ENCODE peak calls at places on chromosome 17, in ten cellular contexts. One of them, this sample, is unnamed.

GRCh38 chr17:77531641-77532040 is 390.9 kb downstream of the SEC14L1 start:
- DNase-seq in upper lobe of right lung: peak
- DNase-seq in CD8-positive, alpha-beta T cell: no peak
- DNase-seq in tibial nerve: no peak
- DNase-seq in colonic mucosa: no peak
- DNase-seq in tibial artery: peak
- DNase-seq in fibroblast of lung: no peak
- DNase-seq in HCT116: no peak
- DNase-seq in GM23248: no peak
- DNase-seq in psoas muscle: no peak
- DNase-seq in this sample: no peak

GRCh38 chr17:78214706-78215061 is 631 bp downstream of the BIRC5 start:
- DNase-seq in fibroblast of lung: no peak
- DNase-seq in psoas muscle: no peak
- DNase-seq in CD8-positive, alpha-beta T cell: no peak
- DNase-seq in HCT116: no peak
- DNase-seq in colonic mucosa: no peak
- DNase-seq in GM23248: no peak
- DNase-seq in tibial nerve: no peak
- DNase-seq in tibial artery: no peak
- DNase-seq in upper lobe of right lung: no peak
- DNase-seq in this sample: no peak

GRCh38 chr17:17059301-17059890 is 17.1 kb downstream of the MPRIP start:
- DNase-seq in colonic mucosa: no peak
- DNase-seq in psoas muscle: no peak
- DNase-seq in GM23248: no peak
- DNase-seq in upper lobe of right lung: peak
- DNase-seq in HCT116: no peak
- DNase-seq in fibroblast of lung: no peak
- DNase-seq in tibial nerve: no peak
- DNase-seq in tibial artery: peak
- DNase-seq in CD8-positive, alpha-beta T cell: no peak
- DNase-seq in this sample: no peak

GRCh38 chr17:57606111-57606875 is 138.8 kb downstream of the CCDC182 start:
- DNase-seq in upper lobe of right lung: peak
- DNase-seq in tibial artery: no peak
- DNase-seq in HCT116: no peak
- DNase-seq in CD8-positive, alpha-beta T cell: no peak
- DNase-seq in GM23248: no peak
- DNase-seq in psoas muscle: no peak
- DNase-seq in colonic mucosa: no peak
- DNase-seq in fibroblast of lung: no peak
- DNase-seq in tibial nerve: no peak
- DNase-seq in this sample: no peak

GRCh38 chr17:45130640-45131293 is 1.5 kb downstream of the PLCD3 start:
- DNase-seq in tibial nerve: no peak
- DNase-seq in upper lobe of right lung: no peak
- DNase-seq in HCT116: no peak
- DNase-seq in fibroblast of lung: no peak
- DNase-seq in colonic mucosa: peak
- DNase-seq in tibial artery: peak
- DNase-seq in psoas muscle: no peak
- DNase-seq in CD8-positive, alpha-beta T cell: no peak
- DNase-seq in GM23248: no peak
- DNase-seq in this sample: no peak

GRCh38 chr17:50539762-50540440 is 7.1 kb upstream of the SPATA20 start:
- DNase-seq in colonic mucosa: peak
- DNase-seq in tibial artery: no peak
- DNase-seq in psoas muscle: no peak
- DNase-seq in CD8-positive, alpha-beta T cell: no peak
- DNase-seq in GM23248: no peak
- DNase-seq in upper lobe of right lung: no peak
- DNase-seq in HCT116: no peak
- DNase-seq in tibial nerve: no peak
- DNase-seq in fibroblast of lung: no peak
- DNase-seq in this sample: peak

GRCh38 chr17:58267347-58268324 is 13.1 kb downstream of the MPO start:
- DNase-seq in GM23248: no peak
- DNase-seq in colonic mucosa: no peak
- DNase-seq in tibial nerve: no peak
- DNase-seq in fibroblast of lung: no peak
- DNase-seq in HCT116: no peak
- DNase-seq in CD8-positive, alpha-beta T cell: peak
- DNase-seq in upper lobe of right lung: peak
- DNase-seq in psoas muscle: no peak
- DNase-seq in tibial artery: no peak
- DNase-seq in this sample: no peak

GRCh38 chr17:74972107-74972972 is at the start of gene HID1:
- DNase-seq in upper lobe of right lung: peak
- DNase-seq in psoas muscle: peak
- DNase-seq in fibroblast of lung: no peak
- DNase-seq in GM23248: peak
- DNase-seq in tibial artery: no peak
- DNase-seq in CD8-positive, alpha-beta T cell: peak
- DNase-seq in HCT116: no peak
- DNase-seq in tibial nerve: no peak
- DNase-seq in colonic mucosa: peak
- DNase-seq in this sample: peak

GRCh38 chr17:59365383-59365981 is 34.0 kb downstream of the YPEL2 start:
- DNase-seq in colonic mucosa: no peak
- DNase-seq in HCT116: no peak
- DNase-seq in psoas muscle: no peak
- DNase-seq in upper lobe of right lung: no peak
- DNase-seq in GM23248: no peak
- DNase-seq in tibial artery: peak
- DNase-seq in fibroblast of lung: no peak
- DNase-seq in tibial nerve: no peak
- DNase-seq in CD8-positive, alpha-beta T cell: peak
- DNase-seq in this sample: no peak

GRCh38 chr17:81469266-81469665 is 43.3 kb downstream of the ACTG1 start:
- DNase-seq in colonic mucosa: no peak
- DNase-seq in psoas muscle: no peak
- DNase-seq in fibroblast of lung: no peak
- DNase-seq in CD8-positive, alpha-beta T cell: no peak
- DNase-seq in HCT116: no peak
- DNase-seq in GM23248: no peak
- DNase-seq in tibial nerve: no peak
- DNase-seq in upper lobe of right lung: no peak
- DNase-seq in tibial artery: no peak
- DNase-seq in this sample: no peak
- H3K27ac ChIP-seq in colonic mucosa: no peak
- H3K27ac ChIP-seq in psoas muscle: no peak
- H3K27ac ChIP-seq in fibroblast of lung: no peak
- H3K27ac ChIP-seq in CD8-positive, alpha-beta T cell: no peak
- H3K27ac ChIP-seq in HCT116: no peak
- H3K27ac ChIP-seq in GM23248: no peak
- H3K27ac ChIP-seq in tibial nerve: no peak
- H3K27ac ChIP-seq in upper lobe of right lung: no peak
- H3K27ac ChIP-seq in tibial artery: no peak
- H3K27ac ChIP-seq in this sample: no peak

DNA sequence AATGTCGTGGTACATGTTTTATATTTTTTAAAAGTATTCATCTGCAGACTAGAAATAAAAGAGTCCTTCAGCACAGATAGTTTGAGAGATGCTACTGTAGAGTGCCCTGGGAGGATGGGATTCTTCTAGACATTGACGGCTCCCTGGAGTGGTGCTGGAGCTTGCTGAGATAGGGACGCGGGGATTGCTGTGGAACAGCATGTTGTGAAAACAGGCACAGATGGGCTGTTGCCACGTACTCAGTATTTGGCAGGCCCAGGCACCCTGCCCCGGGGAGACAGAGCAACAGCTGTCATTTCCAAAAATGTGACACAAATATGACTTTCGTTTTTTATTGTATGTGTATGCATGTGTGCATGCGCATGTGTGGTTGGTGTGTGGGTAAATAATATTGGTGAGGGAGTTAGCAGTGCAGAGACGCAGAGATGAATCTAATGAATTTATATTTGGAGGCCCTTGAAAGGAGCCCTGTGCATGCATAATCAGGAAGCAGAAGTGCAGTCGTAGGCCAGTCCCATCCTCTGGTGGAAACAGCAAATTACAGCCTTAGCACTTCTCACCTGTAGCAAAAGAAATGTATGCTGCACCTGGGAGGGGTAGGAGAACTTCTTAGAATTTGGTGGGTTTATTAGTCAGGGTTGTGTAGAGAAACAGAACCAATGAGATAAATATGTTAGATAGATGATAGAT is 6.2 kb upstream of the ABCA8 start:
- DNase-seq in CD8-positive, alpha-beta T cell: no peak
- DNase-seq in tibial artery: no peak
- DNase-seq in HCT116: no peak
- DNase-seq in fibroblast of lung: no peak
- DNase-seq in upper lobe of right lung: no peak
- DNase-seq in GM23248: peak
- DNase-seq in psoas muscle: peak
- DNase-seq in colonic mucosa: no peak
- DNase-seq in tibial nerve: no peak
- DNase-seq in this sample: no peak
- H3K27ac ChIP-seq in CD8-positive, alpha-beta T cell: no peak
- H3K27ac ChIP-seq in tibial artery: no peak
- H3K27ac ChIP-seq in HCT116: no peak
- H3K27ac ChIP-seq in fibroblast of lung: no peak
- H3K27ac ChIP-seq in upper lobe of right lung: peak
- H3K27ac ChIP-seq in GM23248: no peak
- H3K27ac ChIP-seq in psoas muscle: no peak
- H3K27ac ChIP-seq in colonic mucosa: no peak
- H3K27ac ChIP-seq in tibial nerve: no peak
- H3K27ac ChIP-seq in this sample: no peak

DNA sequence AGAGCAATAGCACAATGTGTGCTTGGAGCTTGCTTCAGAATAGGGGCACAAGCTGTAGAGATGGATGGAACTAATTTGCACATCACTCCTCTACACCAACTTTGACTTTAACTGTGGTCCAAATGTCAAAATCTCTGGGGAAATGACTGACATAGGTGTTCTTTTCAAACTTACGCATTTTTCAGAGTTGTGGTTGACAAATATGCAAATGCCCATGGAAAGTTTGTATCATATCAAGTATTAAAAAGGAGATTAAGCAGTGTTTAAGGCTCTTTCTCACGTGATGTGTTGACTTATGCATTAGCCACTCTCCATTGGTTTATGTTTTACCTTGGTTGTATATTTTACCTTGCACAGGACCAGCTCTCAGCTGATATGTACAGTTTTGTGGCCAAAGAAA is 77.1 kb downstream of the ELAC2 start:
- DNase-seq in colonic mucosa: no peak
- DNase-seq in tibial artery: no peak
- DNase-seq in psoas muscle: no peak
- DNase-seq in tibial nerve: no peak
- DNase-seq in CD8-positive, alpha-beta T cell: no peak
- DNase-seq in upper lobe of right lung: no peak
- DNase-seq in fibroblast of lung: no peak
- DNase-seq in HCT116: no peak
- DNase-seq in GM23248: no peak
- DNase-seq in this sample: no peak
- H3K27ac ChIP-seq in colonic mucosa: no peak
- H3K27ac ChIP-seq in tibial artery: no peak
- H3K27ac ChIP-seq in psoas muscle: no peak
- H3K27ac ChIP-seq in tibial nerve: no peak
- H3K27ac ChIP-seq in CD8-positive, alpha-beta T cell: no peak
- H3K27ac ChIP-seq in upper lobe of right lung: no peak
- H3K27ac ChIP-seq in fibroblast of lung: no peak
- H3K27ac ChIP-seq in HCT116: no peak
- H3K27ac ChIP-seq in GM23248: no peak
- H3K27ac ChIP-seq in this sample: no peak

DNA sequence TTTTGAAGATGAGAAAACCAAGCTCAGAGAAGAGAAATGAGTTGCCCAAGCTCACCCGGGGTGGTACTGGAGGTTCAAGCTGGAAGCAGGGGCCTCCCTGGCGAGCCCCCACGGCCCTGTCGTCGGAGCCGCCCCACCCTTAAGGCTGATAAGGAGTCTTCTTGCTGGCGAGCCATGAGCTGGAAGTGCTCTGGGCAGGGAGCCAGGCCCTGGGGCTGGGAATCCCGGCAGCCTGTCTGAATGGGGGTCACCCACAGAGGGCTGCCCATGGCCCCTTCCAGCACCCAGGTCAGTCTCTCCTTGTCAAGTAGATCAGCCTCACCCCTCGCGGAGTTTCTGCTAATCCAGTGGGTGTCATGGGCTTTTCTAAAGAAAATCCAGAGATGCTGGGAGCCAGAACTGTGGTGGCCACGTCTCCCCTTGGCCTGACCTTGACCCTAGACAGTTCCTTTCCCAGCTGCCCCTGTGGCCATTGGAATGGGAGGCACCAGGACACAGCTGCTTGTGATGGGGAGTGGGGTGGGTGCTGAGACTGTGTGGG is 1.2 kb upstream of the P2RX1 start:
- DNase-seq in tibial artery: no peak
- DNase-seq in fibroblast of lung: peak
- DNase-seq in HCT116: no peak
- DNase-seq in CD8-positive, alpha-beta T cell: no peak
- DNase-seq in colonic mucosa: peak
- DNase-seq in upper lobe of right lung: peak
- DNase-seq in GM23248: no peak
- DNase-seq in psoas muscle: peak
- DNase-seq in tibial nerve: no peak
- DNase-seq in this sample: peak
- H3K27ac ChIP-seq in tibial artery: peak
- H3K27ac ChIP-seq in fibroblast of lung: no peak
- H3K27ac ChIP-seq in HCT116: no peak
- H3K27ac ChIP-seq in CD8-positive, alpha-beta T cell: no peak
- H3K27ac ChIP-seq in colonic mucosa: peak
- H3K27ac ChIP-seq in upper lobe of right lung: peak
- H3K27ac ChIP-seq in GM23248: no peak
- H3K27ac ChIP-seq in psoas muscle: no peak
- H3K27ac ChIP-seq in tibial nerve: no peak
- H3K27ac ChIP-seq in this sample: peak

GRCh38 chr17:47934856-47935255 is 6.5 kb upstream of the PNPO start:
- DNase-seq in fibroblast of lung: no peak
- DNase-seq in CD8-positive, alpha-beta T cell: no peak
- DNase-seq in colonic mucosa: no peak
- DNase-seq in psoas muscle: no peak
- DNase-seq in tibial artery: no peak
- DNase-seq in HCT116: no peak
- DNase-seq in GM23248: peak
- DNase-seq in upper lobe of right lung: no peak
- DNase-seq in tibial nerve: no peak
- DNase-seq in this sample: no peak
- H3K27ac ChIP-seq in fibroblast of lung: no peak
- H3K27ac ChIP-seq in CD8-positive, alpha-beta T cell: no peak
- H3K27ac ChIP-seq in colonic mucosa: no peak
- H3K27ac ChIP-seq in psoas muscle: no peak
- H3K27ac ChIP-seq in tibial artery: no peak
- H3K27ac ChIP-seq in HCT116: peak
- H3K27ac ChIP-seq in GM23248: no peak
- H3K27ac ChIP-seq in upper lobe of right lung: no peak
- H3K27ac ChIP-seq in tibial nerve: no peak
- H3K27ac ChIP-seq in this sample: no peak

This sample was measured in stomach.